ENCODE peak calls at places on chromosome 15, in seven cellular contexts. One of them, this sample, is unnamed.

GRCh38 chr15:91874992-91875651 is 21.6 kb downstream of the SLCO3A1 start:
- DNase-seq in GM12892: no peak
- DNase-seq in HepG2: no peak
- DNase-seq in SK-N-SH: no peak
- DNase-seq in H1: no peak
- DNase-seq in K562: no peak
- DNase-seq in GM12878: no peak
- DNase-seq in this sample: no peak

GRCh38 chr15:35680951-35681350 is 135.0 kb upstream of the DPH6 start:
- DNase-seq in GM12892: no peak
- DNase-seq in HepG2: no peak
- DNase-seq in SK-N-SH: no peak
- DNase-seq in H1: no peak
- DNase-seq in K562: no peak
- DNase-seq in GM12878: no peak
- DNase-seq in this sample: no peak

GRCh38 chr15:63513728-63514127 is 9.3 kb downstream of the USP3 start:
- DNase-seq in GM12892: no peak
- DNase-seq in HepG2: no peak
- DNase-seq in SK-N-SH: no peak
- DNase-seq in H1: no peak
- DNase-seq in K562: no peak
- DNase-seq in GM12878: no peak
- DNase-seq in this sample: no peak

GRCh38 chr15:58947179-58947578 is 13.7 kb upstream of the SLTM start:
- DNase-seq in GM12892: no peak
- DNase-seq in HepG2: no peak
- DNase-seq in SK-N-SH: no peak
- DNase-seq in H1: no peak
- DNase-seq in K562: no peak
- DNase-seq in GM12878: no peak
- DNase-seq in this sample: no peak

GRCh38 chr15:56732135-56732880 is 1.0 kb downstream of the ZNF280D start:
- DNase-seq in GM12892: no peak
- DNase-seq in HepG2: peak
- DNase-seq in SK-N-SH: peak
- DNase-seq in H1: no peak
- DNase-seq in K562: peak
- DNase-seq in GM12878: no peak
- DNase-seq in this sample: no peak

GRCh38 chr15:38894260-38894948 is 329.8 kb upstream of the RASGRP1 start:
- DNase-seq in GM12892: no peak
- DNase-seq in HepG2: no peak
- DNase-seq in SK-N-SH: no peak
- DNase-seq in H1: no peak
- DNase-seq in K562: no peak
- DNase-seq in GM12878: no peak
- DNase-seq in this sample: no peak

GRCh38 chr15:58590236-58590635 is 158.4 kb downstream of the LIPC start:
- DNase-seq in GM12892: no peak
- DNase-seq in HepG2: no peak
- DNase-seq in SK-N-SH: no peak
- DNase-seq in H1: no peak
- DNase-seq in K562: no peak
- DNase-seq in GM12878: no peak
- DNase-seq in this sample: no peak

GRCh38 chr15:76328106-76328696 is 8.4 kb upstream of the ISL2 start:
- DNase-seq in GM12892: no peak
- DNase-seq in HepG2: no peak
- DNase-seq in SK-N-SH: no peak
- DNase-seq in H1: no peak
- DNase-seq in K562: no peak
- DNase-seq in GM12878: no peak
- DNase-seq in this sample: no peak

GRCh38 chr15:71800835-71801745 is 9.3 kb upstream of the NR2E3 start:
- DNase-seq in GM12892: no peak
- DNase-seq in HepG2: peak
- DNase-seq in SK-N-SH: peak
- DNase-seq in H1: peak
- DNase-seq in K562: peak
- DNase-seq in GM12878: no peak
- DNase-seq in this sample: peak

GRCh38 chr15:73352082-73352481 is 16.7 kb downstream of the HCN4 start:
- DNase-seq in GM12892: no peak
- DNase-seq in HepG2: no peak
- DNase-seq in SK-N-SH: no peak
- DNase-seq in H1: no peak
- DNase-seq in K562: no peak
- DNase-seq in GM12878: no peak
- DNase-seq in this sample: no peak

GRCh38 chr15:25246641-25247417 is 192.0 kb downstream of the UBE3A start:
- DNase-seq in GM12892: peak
- DNase-seq in HepG2: no peak
- DNase-seq in SK-N-SH: no peak
- DNase-seq in H1: peak
- DNase-seq in K562: no peak
- DNase-seq in GM12878: no peak
- DNase-seq in this sample: no peak

GRCh38 chr15:79960502-79961217 is 10.3 kb downstream of the BCL2A1 start:
- DNase-seq in GM12892: no peak
- DNase-seq in HepG2: peak
- DNase-seq in SK-N-SH: no peak
- DNase-seq in H1: no peak
- DNase-seq in K562: no peak
- DNase-seq in GM12878: no peak
- DNase-seq in this sample: no peak

GRCh38 chr15:64991536-64992135 is 1.9 kb upstream of the SPG21 start:
- DNase-seq in GM12892: no peak
- DNase-seq in HepG2: no peak
- DNase-seq in SK-N-SH: no peak
- DNase-seq in H1: peak
- DNase-seq in K562: no peak
- DNase-seq in GM12878: no peak
- DNase-seq in this sample: no peak

GRCh38 chr15:58513681-58514336 is 82.0 kb downstream of the LIPC start:
- DNase-seq in GM12892: no peak
- DNase-seq in HepG2: no peak
- DNase-seq in SK-N-SH: no peak
- DNase-seq in H1: no peak
- DNase-seq in K562: no peak
- DNase-seq in GM12878: no peak
- DNase-seq in this sample: no peak

GRCh38 chr15:101115887-101116680 is 135.8 kb downstream of the CHSY1 start:
- DNase-seq in GM12892: no peak
- DNase-seq in HepG2: no peak
- DNase-seq in SK-N-SH: no peak
- DNase-seq in H1: no peak
- DNase-seq in K562: no peak
- DNase-seq in GM12878: no peak
- DNase-seq in this sample: no peak

GRCh38 chr15:52263563-52263962 is 32.0 kb downstream of the MYO5C start:
- DNase-seq in GM12892: no peak
- DNase-seq in HepG2: no peak
- DNase-seq in SK-N-SH: no peak
- DNase-seq in H1: no peak
- DNase-seq in K562: no peak
- DNase-seq in GM12878: no peak
- DNase-seq in this sample: no peak

GRCh38 chr15:69595009-69595825 is 142.6 kb downstream of the RPLP1 start:
- DNase-seq in GM12892: no peak
- DNase-seq in HepG2: no peak
- DNase-seq in SK-N-SH: no peak
- DNase-seq in H1: no peak
- DNase-seq in K562: no peak
- DNase-seq in GM12878: no peak
- DNase-seq in this sample: no peak
- TF ChIP-seq POLR2AphosphoS5 in GM12892: no peak
- TF ChIP-seq POLR2AphosphoS5 in HepG2: no peak
- TF ChIP-seq POLR2AphosphoS5 in SK-N-SH: no peak
- TF ChIP-seq POLR2AphosphoS5 in H1: no peak
- TF ChIP-seq POLR2AphosphoS5 in K562: no peak
- TF ChIP-seq POLR2AphosphoS5 in GM12878: no peak
- TF ChIP-seq POLR2AphosphoS5 in this sample: no peak

GRCh38 chr15:37881237-37882013 is 53.0 kb upstream of the TMCO5A start:
- DNase-seq in GM12892: no peak
- DNase-seq in HepG2: no peak
- DNase-seq in SK-N-SH: no peak
- DNase-seq in H1: no peak
- DNase-seq in K562: no peak
- DNase-seq in GM12878: no peak
- DNase-seq in this sample: no peak

GRCh38 chr15:37882640-37883039 is 51.8 kb upstream of the TMCO5A start:
- DNase-seq in GM12892: no peak
- DNase-seq in HepG2: no peak
- DNase-seq in SK-N-SH: no peak
- DNase-seq in H1: no peak
- DNase-seq in K562: no peak
- DNase-seq in GM12878: no peak
- DNase-seq in this sample: no peak

GRCh38 chr15:37880009-37880834 is 54.2 kb upstream of the TMCO5A start:
- DNase-seq in GM12892: no peak
- DNase-seq in HepG2: peak
- DNase-seq in SK-N-SH: no peak
- DNase-seq in H1: no peak
- DNase-seq in K562: peak
- DNase-seq in GM12878: no peak
- DNase-seq in this sample: no peak

GRCh38 chr15:37877851-37878577 is 56.4 kb upstream of the TMCO5A start:
- DNase-seq in GM12892: no peak
- DNase-seq in HepG2: no peak
- DNase-seq in SK-N-SH: no peak
- DNase-seq in H1: no peak
- DNase-seq in K562: no peak
- DNase-seq in GM12878: no peak
- DNase-seq in this sample: no peak

DNA sequence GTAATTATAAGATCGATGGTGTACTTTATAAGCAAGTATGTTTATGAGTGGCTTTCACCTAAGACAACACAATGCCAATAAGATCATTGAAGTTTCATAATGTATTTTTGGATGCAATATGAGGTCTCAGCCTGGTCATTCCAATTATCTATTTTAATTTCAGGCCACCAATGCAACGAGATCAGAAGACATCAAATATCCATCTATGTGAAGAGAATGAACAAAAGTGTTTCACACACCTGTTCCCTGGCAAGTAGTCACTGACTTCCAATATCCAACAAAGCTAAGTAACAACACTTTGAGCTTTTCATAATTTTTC is 53.6 kb upstream of the TMCO5A start:
- DNase-seq in GM12892: no peak
- DNase-seq in HepG2: no peak
- DNase-seq in SK-N-SH: no peak
- DNase-seq in H1: no peak
- DNase-seq in K562: no peak
- DNase-seq in GM12878: no peak
- DNase-seq in this sample: no peak
- TF ChIP-seq TAF1 in GM12892: no peak
- TF ChIP-seq TAF1 in HepG2: no peak
- TF ChIP-seq TAF1 in SK-N-SH: no peak
- TF ChIP-seq TAF1 in H1: no peak
- TF ChIP-seq TAF1 in K562: no peak
- TF ChIP-seq TAF1 in GM12878: no peak
- TF ChIP-seq TAF1 in this sample: no peak

GRCh38 chr15:42050484-42051255 is 29.8 kb upstream of the PLA2G4E start:
- DNase-seq in GM12892: no peak
- DNase-seq in HepG2: no peak
- DNase-seq in SK-N-SH: no peak
- DNase-seq in H1: peak
- DNase-seq in K562: no peak
- DNase-seq in GM12878: no peak
- DNase-seq in this sample: no peak

GRCh38 chr15:42056934-42057743 is 36.3 kb upstream of the PLA2G4E start:
- DNase-seq in GM12892: peak
- DNase-seq in HepG2: peak
- DNase-seq in SK-N-SH: peak
- DNase-seq in H1: peak
- DNase-seq in K562: peak
- DNase-seq in GM12878: no peak
- DNase-seq in this sample: peak

GRCh38 chr15:42057744-42058646 is 36.4 kb downstream of the PLA2G4D start:
- DNase-seq in GM12892: no peak
- DNase-seq in HepG2: no peak
- DNase-seq in SK-N-SH: no peak
- DNase-seq in H1: no peak
- DNase-seq in K562: no peak
- DNase-seq in GM12878: no peak
- DNase-seq in this sample: no peak

GRCh38 chr15:42053010-42053409 is 32.2 kb upstream of the PLA2G4E start:
- DNase-seq in GM12892: no peak
- DNase-seq in HepG2: no peak
- DNase-seq in SK-N-SH: no peak
- DNase-seq in H1: peak
- DNase-seq in K562: no peak
- DNase-seq in GM12878: no peak
- DNase-seq in this sample: no peak

DNA sequence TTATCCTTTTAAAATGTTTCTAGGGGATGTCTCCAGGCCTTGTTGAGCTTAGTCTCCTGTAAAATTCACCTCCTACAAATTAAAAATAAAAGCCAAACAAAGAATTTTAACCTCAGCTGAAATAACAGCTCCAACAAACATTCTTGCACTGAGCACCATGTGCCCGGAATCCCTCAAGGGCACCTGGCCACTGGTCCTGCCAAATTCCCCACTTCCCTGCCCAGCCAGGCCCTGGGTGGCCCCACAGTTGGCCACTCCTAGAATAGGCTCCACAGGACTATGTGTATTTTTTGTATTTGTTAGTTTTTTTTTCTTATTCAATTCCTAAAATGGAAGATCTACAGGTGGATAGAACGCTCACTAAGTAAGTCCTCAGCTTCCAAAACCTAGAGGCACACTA is 33.1 kb upstream of the PLA2G4E start:
- DNase-seq in GM12892: no peak
- DNase-seq in HepG2: no peak
- DNase-seq in SK-N-SH: no peak
- DNase-seq in H1: no peak
- DNase-seq in K562: no peak
- DNase-seq in GM12878: no peak
- DNase-seq in this sample: no peak
- TF ChIP-seq POLR2AphosphoS5 in GM12892: no peak
- TF ChIP-seq POLR2AphosphoS5 in HepG2: no peak
- TF ChIP-seq POLR2AphosphoS5 in SK-N-SH: no peak
- TF ChIP-seq POLR2AphosphoS5 in H1: no peak
- TF ChIP-seq POLR2AphosphoS5 in K562: no peak
- TF ChIP-seq POLR2AphosphoS5 in GM12878: no peak
- TF ChIP-seq POLR2AphosphoS5 in this sample: no peak

DNA sequence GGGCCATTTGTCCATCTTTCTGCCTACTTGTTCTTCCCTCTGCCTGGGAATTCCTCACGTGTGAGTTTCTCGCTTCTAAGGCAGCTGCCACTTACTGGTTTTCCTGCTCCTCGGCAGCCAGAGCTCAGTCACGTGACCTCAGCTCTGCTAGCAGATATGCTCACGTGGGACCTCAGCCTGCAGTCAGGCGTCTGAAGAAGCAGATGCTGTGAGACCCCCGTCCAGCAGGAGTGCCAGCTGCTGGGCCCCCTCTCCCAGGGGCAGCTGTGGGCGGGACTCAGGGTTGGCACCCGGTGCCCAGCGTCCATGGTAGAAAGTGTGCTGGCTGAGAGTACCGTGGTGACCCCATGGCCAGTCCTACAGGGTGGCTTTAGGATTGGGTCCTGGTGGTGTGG is 161.3 kb upstream of the TLE3 start:
- DNase-seq in GM12892: no peak
- DNase-seq in HepG2: no peak
- DNase-seq in SK-N-SH: no peak
- DNase-seq in H1: no peak
- DNase-seq in K562: peak
- DNase-seq in GM12878: no peak
- DNase-seq in this sample: no peak
- TF ChIP-seq TAF1 in GM12892: no peak
- TF ChIP-seq TAF1 in HepG2: no peak
- TF ChIP-seq TAF1 in SK-N-SH: no peak
- TF ChIP-seq TAF1 in H1: no peak
- TF ChIP-seq TAF1 in K562: no peak
- TF ChIP-seq TAF1 in GM12878: no peak
- TF ChIP-seq TAF1 in this sample: no peak